ENCODE peak calls at places on chromosomes 6 and 20, in five cellular contexts. D is tibial artery, K is endodermal cell, P is heart left ventricle, T is left ventricle myocardium inferior. G is an unnamed sample.

GRCh38 chr20:46635514-46636091 is 15.7 kb downstream of the SLC13A3 start:
- DNase-seq in D (no peak), K (no peak), P (no peak), T (no peak), G (no peak)

GRCh38 chr6:127031511-127031910 is 87.0 kb upstream of the RSPO3 start:
- DNase-seq in D (no peak), K (no peak), P (no peak), T (no peak), G (no peak)

GRCh38 chr20:49584418-49585382 is 16.8 kb upstream of the PTGIS start:
- DNase-seq in D (no peak), K (no peak), P (no peak), T (no peak), G (no peak)

GRCh38 chr20:20635006-20635405 is 77.4 kb downstream of the RALGAPA2 start:
- DNase-seq in D (no peak), K (no peak), P (no peak), T (no peak), G (no peak)

GRCh38 chr6:3359091-3359752 is 97.6 kb downstream of the SLC22A23 start:
- DNase-seq in D (no peak), K (no peak), P (no peak), T (no peak), G (no peak)

GRCh38 chr6:43339168-43339567 is 30.3 kb downstream of the ZNF318 start:
- DNase-seq in D (no peak), K (no peak), P (no peak), T (no peak), G (no peak)

GRCh38 chr20:19835533-19836222 is 77.6 kb downstream of the RIN2 start:
- DNase-seq in D (no peak), K (peak), P (peak), T (peak), G (peak)

GRCh38 chr20:55095745-55096450 is 620.5 kb downstream of the DOK5 start:
- DNase-seq in D (no peak), K (no peak), P (no peak), T (no peak), G (no peak)

GRCh38 chr6:150876598-150876997 is 11.1 kb downstream of the MTHFD1L start:
- DNase-seq in D (peak), K (no peak), P (peak), T (peak), G (peak)

GRCh38 chr20:25020901-25021301 is 28.4 kb upstream of the APMAP start:
- DNase-seq in D (peak), K (no peak), P (peak), T (peak), G (no peak)

GRCh38 chr20:33522256-33522820 is 32.4 kb downstream of the CBFA2T2 start:
- DNase-seq in D (no peak), K (no peak), P (no peak), T (no peak), G (no peak)

GRCh38 chr20:6519556-6519955 is 247.9 kb upstream of the BMP2 start:
- DNase-seq in D (no peak), K (no peak), P (no peak), T (no peak), G (no peak)

GRCh38 chr6:151286192-151286591 is 46.4 kb downstream of the AKAP12 start:
- DNase-seq in D (no peak), K (no peak), P (peak), T (peak), G (no peak)

GRCh38 chr6:147503587-147503986 is 4.9 kb upstream of the SAMD5 start:
- DNase-seq in D (no peak), K (peak), P (no peak), T (no peak), G (no peak)

GRCh38 chr20:62305149-62305764 is 2.5 kb downstream of the ADRM1 start:
- DNase-seq in D (no peak), K (no peak), P (peak), T (no peak), G (no peak)

GRCh38 chr6:26607434-26608230 is 10.9 kb downstream of the ABT1 start:
- DNase-seq in D (no peak), K (peak), P (no peak), T (no peak), G (peak)

GRCh38 chr20:63309261-63310071 is 16.5 kb downstream of the COL20A1 start:
- DNase-seq in D (no peak), K (peak), P (peak), T (peak), G (peak)

GRCh38 chr6:2055914-2056313 is 189.5 kb downstream of the GMDS start:
- DNase-seq in D (no peak), K (no peak), P (no peak), T (no peak), G (no peak)

GRCh38 chr6:1815827-1816452 is 206.2 kb downstream of the FOXC1 start:
- DNase-seq in D (no peak), K (peak), P (no peak), T (no peak), G (no peak)

GRCh38 chr20:46838002-46838401 is 56.6 kb upstream of the EYA2 start:
- DNase-seq in D (no peak), K (peak), P (no peak), T (no peak), G (no peak)

GRCh38 chr20:39429716-39430115 is 467.6 kb downstream of the DHX35 start:
- DNase-seq in D (no peak), K (no peak), P (no peak), T (no peak), G (peak)

GRCh38 chr20:60104980-60105379 is 146.8 kb downstream of the CDH26 start:
- DNase-seq in D (no peak), K (peak), P (no peak), T (no peak), G (no peak)

GRCh38 chr6:167140589-167141474 is 16.9 kb downstream of the GPR31 start:
- DNase-seq in D (no peak), K (no peak), P (no peak), T (no peak), G (no peak)

GRCh38 chr20:50915424-50915823 is 15.8 kb downstream of the ADNP start:
- DNase-seq in D (no peak), K (no peak), P (no peak), T (no peak), G (no peak)

GRCh38 chr20:50913976-50914375 is 17.3 kb downstream of the ADNP start:
- DNase-seq in D (no peak), K (no peak), P (no peak), T (no peak), G (no peak)

GRCh38 chr20:50909413-50909812 is 21.8 kb downstream of the ADNP start:
- DNase-seq in D (no peak), K (no peak), P (no peak), T (no peak), G (no peak)

GRCh38 chr20:50911030-50911429 is 20.2 kb downstream of the ADNP start:
- DNase-seq in D (no peak), K (no peak), P (no peak), T (no peak), G (no peak)

DNA sequence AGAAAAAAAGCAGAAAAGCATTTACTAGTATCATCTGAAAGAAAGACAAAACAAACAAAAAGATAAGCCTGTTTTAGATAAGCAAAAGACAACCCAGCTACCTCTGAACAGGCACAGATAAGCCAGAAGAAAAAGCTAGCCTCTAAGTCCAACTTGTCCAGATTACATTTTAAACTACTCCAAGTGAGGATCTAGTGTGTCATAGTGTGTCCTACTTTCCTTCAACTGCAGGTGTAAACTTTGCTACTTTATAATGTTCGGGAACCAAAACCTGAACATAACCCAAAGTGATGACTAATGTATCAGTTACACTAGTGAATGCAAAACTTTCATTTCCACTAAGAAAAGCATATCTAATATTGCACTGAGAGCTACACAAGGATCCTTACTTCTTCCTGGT is 19.5 kb downstream of the ADNP start:
- DNase-seq in D (no peak), K (no peak), P (no peak), T (no peak), G (no peak)
- H3K4me3 ChIP-seq in D (no peak), K (no peak), P (no peak), T (no peak), G (no peak)

GRCh38 chr6:35215665-35216411 is 2.1 kb downstream of the SCUBE3 start:
- DNase-seq in D (no peak), K (no peak), P (no peak), T (no peak), G (no peak)

GRCh38 chr6:35213161-35213823 is 464 bp upstream of the SCUBE3 start:
- DNase-seq in D (no peak), K (peak), P (no peak), T (no peak), G (no peak)

GRCh38 chr6:35216412-35216732 is 2.6 kb downstream of the SCUBE3 start:
- DNase-seq in D (no peak), K (no peak), P (no peak), T (no peak), G (no peak)

GRCh38 chr6:35213824-35214756 is at the start of gene SCUBE3:
- DNase-seq in D (no peak), K (peak), P (peak), T (peak), G (peak)

DNA sequence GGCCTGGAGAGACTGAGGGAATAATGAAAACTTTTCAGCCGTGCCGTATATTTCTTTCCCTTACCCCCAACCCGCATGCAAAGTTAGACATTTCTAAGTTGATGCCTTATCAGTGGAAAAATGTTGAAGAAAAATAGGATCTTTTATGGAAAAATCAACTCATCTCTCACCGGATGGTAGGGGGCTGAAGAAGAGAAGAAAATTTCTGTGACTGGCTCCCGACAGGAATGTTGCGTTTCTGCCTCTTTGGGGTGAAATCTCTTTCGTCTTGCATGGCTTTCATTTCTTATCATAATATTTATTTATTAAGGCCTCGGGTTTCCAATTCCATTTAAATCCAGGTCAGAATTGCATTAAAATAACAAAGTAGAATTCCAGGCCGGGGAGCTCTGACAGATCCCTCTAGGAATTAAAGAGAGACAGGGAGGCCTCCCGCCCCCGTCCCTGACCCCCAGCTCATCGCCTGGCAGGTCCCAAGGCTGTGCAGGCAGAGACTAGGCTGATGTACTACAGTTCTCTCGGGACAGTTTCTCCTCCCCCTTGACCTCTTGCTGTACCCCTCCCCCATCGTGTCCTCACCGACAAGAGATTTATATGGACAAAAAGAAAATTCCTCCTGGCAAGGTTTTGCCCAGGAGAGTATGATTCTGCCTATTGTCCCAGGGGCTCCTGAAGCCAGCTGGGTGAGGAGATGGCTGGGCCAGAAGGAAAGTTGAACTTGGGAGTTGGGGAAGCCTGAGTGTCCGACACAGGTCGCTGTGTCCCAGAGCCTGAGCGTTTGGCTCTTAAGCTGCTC is 1.3 kb downstream of the SCUBE3 start:
- DNase-seq in D (no peak), K (peak), P (no peak), T (no peak), G (no peak)
- H3K4me3 ChIP-seq in D (peak), K (peak), P (peak), T (peak), G (no peak)

GRCh38 chr6:90238663-90239542 is 57.7 kb downstream of the BACH2 start:
- DNase-seq in D (no peak), K (no peak), P (no peak), T (no peak), G (no peak)
- H3K4me3 ChIP-seq in D (no peak), K (peak), P (no peak), T (no peak), G (no peak)

GRCh38 chr6:91970700-91971099 is 1383.8 kb upstream of the MAP3K7 start:
- DNase-seq in D (no peak), K (no peak), P (no peak), T (no peak), G (no peak)

DNA sequence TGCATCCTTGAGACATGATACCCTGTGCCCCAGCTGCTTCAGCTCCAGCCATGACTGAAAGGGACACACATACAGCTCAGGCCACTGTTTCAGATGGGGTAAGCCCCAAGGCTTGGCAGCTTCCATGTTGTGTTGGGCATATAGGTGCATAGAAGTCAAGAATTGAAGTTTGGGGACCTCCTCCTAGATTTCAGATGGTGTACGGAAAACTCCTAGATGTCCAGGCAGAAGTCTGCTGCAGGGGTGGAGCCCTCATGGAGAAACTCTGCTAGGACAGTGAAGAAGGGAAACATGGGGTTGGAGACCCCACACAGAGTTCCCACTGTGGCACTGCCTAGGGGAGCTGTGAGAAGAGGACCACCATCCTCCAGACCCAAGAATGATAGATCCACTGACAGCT is 1379.0 kb upstream of the MAP3K7 start:
- DNase-seq in D (no peak), K (no peak), P (no peak), T (no peak), G (no peak)
- H3K4me3 ChIP-seq in D (no peak), K (no peak), P (no peak), T (no peak), G (no peak)

GRCh38 chr6:105993341-105993740 is 92.8 kb upstream of the PRDM1 start:
- DNase-seq in D (no peak), K (peak), P (no peak), T (no peak), G (no peak)
- H3K4me3 ChIP-seq in D (peak), K (peak), P (peak), T (peak), G (no peak)

GRCh38 chr6:71203211-71203610 is 85.4 kb upstream of the OGFRL1 start:
- DNase-seq in D (no peak), K (no peak), P (no peak), T (no peak), G (no peak)
- H3K4me3 ChIP-seq in D (no peak), K (no peak), P (no peak), T (no peak), G (no peak)

DNA sequence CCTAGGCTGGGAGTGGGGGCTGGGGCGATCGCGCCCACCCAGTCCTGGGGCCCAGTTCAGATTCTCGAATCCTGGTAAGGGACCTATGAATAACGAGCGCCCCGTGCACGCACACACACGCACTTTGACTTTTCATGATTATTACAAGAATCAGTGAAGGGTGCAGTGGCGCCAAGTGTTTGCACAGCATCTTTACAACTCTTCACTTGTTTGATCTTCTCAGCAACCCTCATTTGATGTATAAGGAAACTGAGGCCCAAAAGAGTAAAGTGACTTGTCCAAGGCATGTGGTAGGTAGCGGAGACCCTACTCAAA is 863 bp upstream of the LRFN2 start:
- DNase-seq in D (no peak), K (no peak), P (no peak), T (no peak), G (no peak)
- H3K4me3 ChIP-seq in D (peak), K (peak), P (peak), T (peak), G (peak)

DNA sequence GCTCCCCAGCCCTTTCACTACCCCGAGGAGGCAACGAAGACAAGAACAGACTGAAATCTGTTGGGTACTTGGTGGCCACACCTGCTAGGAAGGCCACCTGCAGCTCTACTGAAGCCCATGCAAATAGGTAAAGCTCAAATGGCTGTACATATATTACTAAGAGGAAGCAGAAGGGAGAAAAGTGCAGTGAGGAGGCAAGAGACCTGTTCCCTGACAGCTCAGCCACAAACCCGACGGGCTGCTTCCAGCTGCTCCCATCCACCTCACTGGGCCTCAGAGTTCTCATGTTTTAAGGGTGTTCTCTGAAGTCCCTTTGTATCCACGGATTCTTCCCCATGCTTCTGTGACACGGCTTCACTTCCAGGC is 24.6 kb downstream of the TRAM2 start:
- DNase-seq in D (no peak), K (no peak), P (no peak), T (no peak), G (no peak)
- H3K4me3 ChIP-seq in D (peak), K (no peak), P (no peak), T (peak), G (no peak)